ENCODE peak calls at places on chromosomes 3 and 15, in ten cellular contexts. U, H, N, C, R, K, L, V, E and O are unnamed samples.

GRCh38 chr3:112017081-112017480 is 17.5 kb upstream of the TMPRSS7 start:
- DNase-seq in K (no peak), R (no peak), H (no peak), C (no peak), U (no peak), V (no peak), N (no peak), E (no peak), L (no peak), O (no peak)

GRCh38 chr3:111519193-111519592 is 22.8 kb upstream of the CD96 start:
- DNase-seq in L (no peak), H (no peak), R (no peak), E (no peak), U (no peak), K (no peak), C (no peak), V (no peak), N (no peak), O (no peak)

GRCh38 chr3:63654246-63654645 is 1.8 kb downstream of the SNTN start:
- DNase-seq in U (peak; percentile 82), R (no peak), V (no peak), H (no peak), K (no peak), C (no peak), L (no peak), N (no peak), E (no peak), O (no peak)

GRCh38 chr3:32975891-32976290 is 24.4 kb downstream of the CCR4 start:
- DNase-seq in K (no peak), U (no peak), H (no peak), E (no peak), R (no peak), L (no peak), C (no peak), N (no peak), V (no peak), O (no peak)

GRCh38 chr3:195834675-195835583 is 23.2 kb upstream of the MUC4 start:
- DNase-seq in N (no peak), V (no peak), K (no peak), H (no peak), C (no peak), R (no peak), E (no peak), U (no peak), L (no peak), O (no peak)

GRCh38 chr15:26222781-26223180 is 359.7 kb upstream of the ATP10A start:
- DNase-seq in N (no peak), E (no peak), K (no peak), V (no peak), H (no peak), L (no peak), U (no peak), C (no peak), R (no peak), O (no peak)

GRCh38 chr15:97730315-97730714 is 230.2 kb upstream of the ARRDC4 start:
- DNase-seq in R (no peak), V (no peak), E (no peak), K (no peak), C (no peak), U (no peak), L (no peak), N (no peak), H (no peak), O (no peak)

GRCh38 chr3:186057594-186057993 is 51.3 kb downstream of the ETV5 start:
- DNase-seq in K (peak; percentile 90), L (no peak), R (no peak), V (no peak), E (no peak), C (no peak), H (no peak), U (peak; percentile 93), N (no peak), O (no peak)

GRCh38 chr15:101056366-101057334 is 137.5 kb downstream of the LRRK1 start:
- DNase-seq in N (no peak), L (peak; percentile 57), U (no peak), K (no peak), V (no peak), E (no peak), H (no peak), R (peak; percentile 56), C (no peak), O (no peak)

GRCh38 chr15:37289109-37289765 is 188.9 kb upstream of the MEIS2 start:
- DNase-seq in K (no peak), H (no peak), L (no peak), U (no peak), N (no peak), R (no peak), V (peak; percentile 36), E (no peak), C (no peak), O (no peak)

GRCh38 chr3:72938471-72939265 is 50.8 kb downstream of the GXYLT2 start:
- DNase-seq in R (peak; percentile 91), N (peak; percentile 20), U (peak; percentile 98), C (peak; percentile 11), L (no peak), V (peak; percentile 38), K (peak; percentile 96), E (peak; percentile 58), H (peak; percentile 69), O (no peak)

GRCh38 chr3:24156466-24156865 is 211.4 kb downstream of the NR1D2 start:
- DNase-seq in E (no peak), C (no peak), N (no peak), U (peak; percentile 76), V (no peak), H (no peak), L (no peak), K (no peak), R (no peak), O (no peak)

GRCh38 chr3:196502775-196503181 is 790 bp downstream of the RNF168 start:
- DNase-seq in U (peak; percentile 91), E (peak; percentile 68), C (peak; percentile 30), V (peak; percentile 75), N (peak; percentile 48), K (peak; percentile 64), R (peak; percentile 80), H (peak; percentile 68), L (peak; percentile 72), O (peak; percentile 29)

DNA sequence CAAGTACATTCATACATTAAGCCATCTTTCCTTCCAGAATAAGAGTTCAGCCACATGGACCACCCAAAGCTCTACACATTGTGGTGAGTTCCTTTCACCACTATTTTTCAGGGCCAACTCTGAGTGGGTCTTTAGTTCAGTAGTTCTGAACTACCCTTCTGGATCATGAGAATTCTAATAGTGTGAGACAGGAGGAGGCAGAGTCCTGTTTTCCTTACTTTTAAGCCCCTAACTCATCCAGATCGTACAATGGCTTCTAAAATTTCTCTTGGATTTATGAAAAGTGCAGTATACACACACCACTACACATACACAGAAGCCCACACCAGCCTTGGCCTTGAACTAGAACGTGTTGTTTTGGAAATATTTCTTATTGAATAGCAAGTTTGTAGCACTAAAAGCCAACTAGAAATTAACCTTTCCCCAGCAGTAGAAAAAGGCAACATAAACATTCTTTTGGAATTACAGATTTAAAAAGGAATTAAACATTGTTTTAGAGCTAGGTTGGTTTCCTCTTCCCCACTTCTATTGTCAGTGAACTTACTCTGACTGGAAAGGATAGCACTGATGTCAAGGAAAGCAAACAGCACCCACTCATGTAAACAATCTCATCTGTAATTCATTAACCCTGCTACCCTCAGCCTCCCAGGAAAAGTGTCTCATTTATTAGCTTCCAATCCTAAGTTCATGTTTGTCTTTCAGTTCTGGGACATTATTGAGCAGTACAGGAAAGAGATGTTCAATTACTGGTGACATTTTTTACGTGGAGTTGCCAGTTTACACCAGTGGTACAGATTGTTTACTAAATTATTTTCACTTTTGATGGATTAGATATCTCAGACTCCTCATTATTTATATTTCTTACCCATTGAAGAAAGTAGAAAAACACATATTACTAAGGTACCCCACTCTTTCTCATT is 95.7 kb upstream of the AGTR1 start:
- DNase-seq in L (no peak), U (peak; percentile 22), K (no peak), E (no peak), V (no peak), R (no peak), C (no peak), H (no peak), N (no peak), O (no peak)
- H3K27ac ChIP-seq in L (no peak overlapping the region), U (no peak overlapping the region), K (no peak overlapping the region), E (no peak overlapping the region), V (no peak overlapping the region), R (no peak overlapping the region), C (no peak overlapping the region), H (no peak overlapping the region), N (no peak overlapping the region), O (no peak overlapping the region)

GRCh38 chr3:172516318-172517214 is 6.7 kb downstream of the TNFSF10 start:
- DNase-seq in K (peak; percentile 58), R (peak; percentile 69), E (no peak), C (no peak), N (peak; percentile 29), U (peak; percentile 95), H (peak; percentile 74), L (no peak), V (no peak), O (no peak)
- H3K27ac ChIP-seq in K (peak overlapping the region; percentile 48), R (peak overlapping the region; percentile 57), E (no peak overlapping the region), C (no peak overlapping the region), N (peak overlapping the region; percentile 86), U (no peak overlapping the region), H (peak overlapping the region; percentile 87), L (peak overlapping the region; percentile 93), V (no peak overlapping the region), O (no peak overlapping the region)

GRCh38 chr15:53458736-53459135 is 300.7 kb downstream of the WDR72 start:
- DNase-seq in V (no peak), U (no peak), H (no peak), E (no peak), L (no peak), C (no peak), K (no peak), R (no peak), N (no peak), O (no peak)

GRCh38 chr15:53462631-53463030 is 296.8 kb downstream of the WDR72 start:
- DNase-seq in E (no peak), V (no peak), L (no peak), C (no peak), R (no peak), K (no peak), N (no peak), U (no peak), H (no peak), O (no peak)

GRCh38 chr15:53457479-53457878 is 302.0 kb downstream of the WDR72 start:
- DNase-seq in U (no peak), E (no peak), N (no peak), K (no peak), C (no peak), V (peak; percentile 55), H (no peak), R (no peak), L (no peak), O (no peak)

DNA sequence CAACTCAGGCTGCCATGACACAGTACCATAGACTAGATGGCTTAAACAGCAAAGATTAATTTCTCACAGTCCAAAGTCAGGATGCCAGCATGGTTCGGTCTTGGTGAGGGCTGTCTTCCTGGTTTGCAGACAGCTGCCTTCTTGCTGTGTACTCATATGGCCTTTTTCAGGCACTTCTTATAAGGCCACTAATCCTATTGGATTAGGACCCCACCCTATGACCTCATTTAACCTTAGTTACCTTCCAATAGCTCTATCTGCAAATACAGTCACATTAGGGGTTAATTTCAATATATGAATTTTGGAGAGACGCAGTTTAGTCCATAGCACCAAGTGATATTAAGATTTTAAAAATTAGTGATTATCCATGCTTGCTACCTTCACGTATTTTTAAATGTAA is 297.8 kb downstream of the WDR72 start:
- DNase-seq in K (no peak), H (no peak), U (no peak), C (no peak), N (no peak), V (no peak), R (no peak), E (no peak), L (no peak), O (no peak)
- H3K27ac ChIP-seq in K (no peak overlapping the region), H (no peak overlapping the region), U (no peak overlapping the region), C (no peak overlapping the region), N (no peak overlapping the region), V (no peak overlapping the region), R (no peak overlapping the region), E (no peak overlapping the region), L (no peak overlapping the region), O (no peak overlapping the region)

GRCh38 chr3:46584598-46585467 is 18.7 kb upstream of the LRRC2 start:
- DNase-seq in V (no peak), U (no peak), N (no peak), E (no peak), K (no peak), L (no peak), C (no peak), H (no peak), R (no peak), O (no peak)
- H3K27ac ChIP-seq in V (no peak overlapping the region), U (no peak overlapping the region), N (no peak overlapping the region), E (no peak overlapping the region), K (no peak overlapping the region), L (no peak overlapping the region), C (no peak overlapping the region), H (no peak overlapping the region), R (no peak overlapping the region), O (no peak overlapping the region)